ENCODE peak calls at places on chromosomes 12 and 14, in seven cellular contexts. One of them, this sample, is unnamed.

GRCh38 chr12:71312767-71313375 is 126.7 kb upstream of the LGR5 start:
- DNase-seq in lower lobe of right lung: no peak
- DNase-seq in GM03348: no peak
- DNase-seq in Right ventricle myocardium superior: no peak
- DNase-seq in fibroblast of lung: peak; percentile 55
- DNase-seq in NCI-H1417: no peak
- DNase-seq in non-pigmented ciliary epithelial cell: no peak
- DNase-seq in this sample: no peak

GRCh38 chr12:29155079-29155478 is 6.0 kb downstream of the FAR2 start:
- DNase-seq in lower lobe of right lung: no peak
- DNase-seq in Right ventricle myocardium superior: no peak
- DNase-seq in non-pigmented ciliary epithelial cell: no peak
- DNase-seq in fibroblast of lung: no peak
- DNase-seq in NCI-H1417: no peak
- DNase-seq in GM03348: no peak
- DNase-seq in this sample: no peak

GRCh38 chr12:123401753-123402683 is 18.1 kb downstream of the KMT5A start:
- DNase-seq in fibroblast of lung: no peak
- DNase-seq in GM03348: no peak
- DNase-seq in Right ventricle myocardium superior: no peak
- DNase-seq in NCI-H1417: no peak
- DNase-seq in non-pigmented ciliary epithelial cell: no peak
- DNase-seq in lower lobe of right lung: no peak
- DNase-seq in this sample: no peak

GRCh38 chr12:57692500-57692899 is 1.4 kb upstream of the OS9 start:
- DNase-seq in NCI-H1417: no peak
- DNase-seq in lower lobe of right lung: no peak
- DNase-seq in fibroblast of lung: no peak
- DNase-seq in Right ventricle myocardium superior: no peak
- DNase-seq in non-pigmented ciliary epithelial cell: no peak
- DNase-seq in GM03348: no peak
- DNase-seq in this sample: no peak

GRCh38 chr14:101372894-101373640 is 188.2 kb upstream of the DIO3 start:
- DNase-seq in fibroblast of lung: no peak
- DNase-seq in GM03348: no peak
- DNase-seq in NCI-H1417: no peak
- DNase-seq in non-pigmented ciliary epithelial cell: no peak
- DNase-seq in lower lobe of right lung: no peak
- DNase-seq in Right ventricle myocardium superior: peak; percentile 10
- DNase-seq in this sample: no peak

GRCh38 chr12:117854339-117855012 is 114.3 kb downstream of the KSR2 start:
- DNase-seq in non-pigmented ciliary epithelial cell: no peak
- DNase-seq in NCI-H1417: peak; percentile 76
- DNase-seq in Right ventricle myocardium superior: no peak
- DNase-seq in fibroblast of lung: peak; percentile 22
- DNase-seq in lower lobe of right lung: no peak
- DNase-seq in GM03348: peak; percentile 52
- DNase-seq in this sample: no peak

GRCh38 chr12:100184549-100184948 is 16.1 kb upstream of the ACTR6 start:
- DNase-seq in non-pigmented ciliary epithelial cell: no peak
- DNase-seq in NCI-H1417: no peak
- DNase-seq in Right ventricle myocardium superior: no peak
- DNase-seq in fibroblast of lung: no peak
- DNase-seq in GM03348: no peak
- DNase-seq in lower lobe of right lung: no peak
- DNase-seq in this sample: no peak

GRCh38 chr12:8108808-8109398 is 14.5 kb upstream of the CLEC4A start:
- DNase-seq in Right ventricle myocardium superior: peak; percentile 76
- DNase-seq in GM03348: peak; percentile 83
- DNase-seq in non-pigmented ciliary epithelial cell: peak; percentile 41
- DNase-seq in NCI-H1417: peak; percentile 57
- DNase-seq in fibroblast of lung: peak; percentile 57
- DNase-seq in lower lobe of right lung: peak; percentile 77
- DNase-seq in this sample: peak; percentile 76

GRCh38 chr14:101875726-101876268 is 88.6 kb upstream of the DYNC1H1 start:
- DNase-seq in Right ventricle myocardium superior: no peak
- DNase-seq in NCI-H1417: no peak
- DNase-seq in fibroblast of lung: peak; percentile 14
- DNase-seq in non-pigmented ciliary epithelial cell: no peak
- DNase-seq in lower lobe of right lung: no peak
- DNase-seq in GM03348: no peak
- DNase-seq in this sample: no peak

GRCh38 chr14:91693342-91693741 is 38.5 kb downstream of the CATSPERB start:
- DNase-seq in lower lobe of right lung: no peak
- DNase-seq in Right ventricle myocardium superior: no peak
- DNase-seq in fibroblast of lung: no peak
- DNase-seq in NCI-H1417: no peak
- DNase-seq in GM03348: peak; percentile 3
- DNase-seq in non-pigmented ciliary epithelial cell: no peak
- DNase-seq in this sample: no peak

GRCh38 chr14:104393898-104394605 is 185.5 kb upstream of the C14orf180 start:
- DNase-seq in NCI-H1417: no peak
- DNase-seq in fibroblast of lung: no peak
- DNase-seq in non-pigmented ciliary epithelial cell: no peak
- DNase-seq in lower lobe of right lung: peak; percentile 67
- DNase-seq in Right ventricle myocardium superior: peak; percentile 78
- DNase-seq in GM03348: peak; percentile 4
- DNase-seq in this sample: peak; percentile 84

This sample was measured in naive thymus-derived CD8-positive, alpha-beta T cell.